ENCODE peak calls at places on chromosome X, in five cellular contexts. One of them, this sample, is unnamed.

GRCh38 chrX:24380273-24381036 is 20.0 kb downstream of the SUPT20HL1 start:
- DNase-seq in progenitor cell of endocrine pancreas: no peak
- DNase-seq in BJ: no peak
- DNase-seq in lower leg skin: no peak
- DNase-seq in H9: no peak
- DNase-seq in this sample: no peak

GRCh38 chrX:155747520-155747919 is 133.6 kb upstream of the VAMP7 start:
- DNase-seq in H9: no peak
- DNase-seq in BJ: no peak
- DNase-seq in progenitor cell of endocrine pancreas: no peak
- DNase-seq in lower leg skin: no peak
- DNase-seq in this sample: no peak

GRCh38 chrX:112731793-112732192 is 52.1 kb upstream of the LHFPL1 start:
- DNase-seq in lower leg skin: no peak
- DNase-seq in BJ: no peak
- DNase-seq in progenitor cell of endocrine pancreas: no peak
- DNase-seq in H9: no peak
- DNase-seq in this sample: no peak

GRCh38 chrX:40496728-40497127 is 84.0 kb upstream of the ATP6AP2 start:
- DNase-seq in BJ: no peak
- DNase-seq in H9: peak
- DNase-seq in lower leg skin: no peak
- DNase-seq in progenitor cell of endocrine pancreas: no peak
- DNase-seq in this sample: no peak

GRCh38 chrX:9352683-9353430 is 112.0 kb upstream of the TBL1X start:
- DNase-seq in H9: no peak
- DNase-seq in lower leg skin: no peak
- DNase-seq in BJ: no peak
- DNase-seq in progenitor cell of endocrine pancreas: no peak
- DNase-seq in this sample: no peak

GRCh38 chrX:144075432-144075831 is 191.6 kb downstream of the UBE2NL start:
- DNase-seq in lower leg skin: no peak
- DNase-seq in H9: no peak
- DNase-seq in progenitor cell of endocrine pancreas: no peak
- DNase-seq in BJ: no peak
- DNase-seq in this sample: no peak

GRCh38 chrX:30183554-30183953 is 31.8 kb upstream of the MAGEB2 start:
- DNase-seq in lower leg skin: no peak
- DNase-seq in BJ: no peak
- DNase-seq in progenitor cell of endocrine pancreas: no peak
- DNase-seq in H9: no peak
- DNase-seq in this sample: no peak

GRCh38 chrX:13028871-13029336 is 15.5 kb downstream of the FAM9C start:
- DNase-seq in H9: peak
- DNase-seq in progenitor cell of endocrine pancreas: no peak
- DNase-seq in lower leg skin: no peak
- DNase-seq in BJ: no peak
- DNase-seq in this sample: no peak

GRCh38 chrX:9899640-9900075 is 67.5 kb upstream of the CLDN34 start:
- DNase-seq in H9: no peak
- DNase-seq in lower leg skin: no peak
- DNase-seq in progenitor cell of endocrine pancreas: no peak
- DNase-seq in BJ: peak
- DNase-seq in this sample: no peak

GRCh38 chrX:103628386-103629290 is at the start of gene TCEAL1:
- DNase-seq in progenitor cell of endocrine pancreas: peak
- DNase-seq in H9: peak
- DNase-seq in BJ: no peak
- DNase-seq in lower leg skin: peak
- DNase-seq in this sample: no peak

GRCh38 chrX:38862100-38862499 is 60.8 kb downstream of the MID1IP1 start:
- DNase-seq in lower leg skin: no peak
- DNase-seq in H9: no peak
- DNase-seq in progenitor cell of endocrine pancreas: no peak
- DNase-seq in BJ: no peak
- DNase-seq in this sample: no peak

GRCh38 chrX:4909245-4909830 is 1195.9 kb upstream of the PRKX start:
- DNase-seq in H9: no peak
- DNase-seq in lower leg skin: no peak
- DNase-seq in BJ: no peak
- DNase-seq in progenitor cell of endocrine pancreas: no peak
- DNase-seq in this sample: no peak

GRCh38 chrX:104343408-104344129 is 88.8 kb upstream of the ESX1 start:
- DNase-seq in progenitor cell of endocrine pancreas: peak
- DNase-seq in BJ: peak
- DNase-seq in H9: peak
- DNase-seq in lower leg skin: no peak
- DNase-seq in this sample: no peak

GRCh38 chrX:11770320-11770719 is 12.3 kb downstream of the MSL3 start:
- DNase-seq in progenitor cell of endocrine pancreas: no peak
- DNase-seq in lower leg skin: no peak
- DNase-seq in H9: peak
- DNase-seq in BJ: no peak
- DNase-seq in this sample: no peak

GRCh38 chrX:10095698-10096432 is 60.9 kb upstream of the CLCN4 start:
- DNase-seq in lower leg skin: no peak
- DNase-seq in BJ: no peak
- DNase-seq in progenitor cell of endocrine pancreas: no peak
- DNase-seq in H9: no peak
- DNase-seq in this sample: no peak

GRCh38 chrX:10892605-10893225 is 218.4 kb upstream of the HCCS start:
- DNase-seq in progenitor cell of endocrine pancreas: no peak
- DNase-seq in lower leg skin: no peak
- DNase-seq in BJ: peak
- DNase-seq in H9: no peak
- DNase-seq in this sample: no peak

GRCh38 chrX:22246620-22247019 is 26.1 kb upstream of the CBLL2 start:
- DNase-seq in BJ: no peak
- DNase-seq in H9: no peak
- DNase-seq in progenitor cell of endocrine pancreas: no peak
- DNase-seq in lower leg skin: no peak
- DNase-seq in this sample: no peak

GRCh38 chrX:100410083-100410590 is at the start of gene PCDH19:
- DNase-seq in lower leg skin: no peak
- DNase-seq in progenitor cell of endocrine pancreas: peak
- DNase-seq in BJ: no peak
- DNase-seq in H9: peak
- DNase-seq in this sample: peak

GRCh38 chrX:102966701-102967100 is 29.6 kb downstream of the RAB40AL start:
- DNase-seq in BJ: no peak
- DNase-seq in H9: no peak
- DNase-seq in progenitor cell of endocrine pancreas: no peak
- DNase-seq in lower leg skin: no peak
- DNase-seq in this sample: no peak

GRCh38 chrX:46311581-46312120 is 233.6 kb downstream of the ZNF674 start:
- DNase-seq in progenitor cell of endocrine pancreas: no peak
- DNase-seq in BJ: no peak
- DNase-seq in lower leg skin: no peak
- DNase-seq in H9: no peak
- DNase-seq in this sample: no peak

GRCh38 chrX:27619975-27620374 is 29.8 kb downstream of the DCAF8L2 start:
- DNase-seq in lower leg skin: no peak
- DNase-seq in H9: no peak
- DNase-seq in progenitor cell of endocrine pancreas: no peak
- DNase-seq in BJ: no peak
- DNase-seq in this sample: no peak

GRCh38 chrX:154511761-154512160 is 4.3 kb downstream of the FAM3A start:
- DNase-seq in lower leg skin: no peak
- DNase-seq in BJ: no peak
- DNase-seq in progenitor cell of endocrine pancreas: no peak
- DNase-seq in H9: no peak
- DNase-seq in this sample: no peak

GRCh38 chrX:39152106-39152649 is 350.9 kb downstream of the MID1IP1 start:
- DNase-seq in progenitor cell of endocrine pancreas: peak
- DNase-seq in H9: peak
- DNase-seq in BJ: no peak
- DNase-seq in lower leg skin: no peak
- DNase-seq in this sample: no peak

GRCh38 chrX:12080265-12080664 is 58.0 kb upstream of the FRMPD4 start:
- DNase-seq in BJ: no peak
- DNase-seq in lower leg skin: no peak
- DNase-seq in H9: peak
- DNase-seq in progenitor cell of endocrine pancreas: no peak
- DNase-seq in this sample: no peak

DNA sequence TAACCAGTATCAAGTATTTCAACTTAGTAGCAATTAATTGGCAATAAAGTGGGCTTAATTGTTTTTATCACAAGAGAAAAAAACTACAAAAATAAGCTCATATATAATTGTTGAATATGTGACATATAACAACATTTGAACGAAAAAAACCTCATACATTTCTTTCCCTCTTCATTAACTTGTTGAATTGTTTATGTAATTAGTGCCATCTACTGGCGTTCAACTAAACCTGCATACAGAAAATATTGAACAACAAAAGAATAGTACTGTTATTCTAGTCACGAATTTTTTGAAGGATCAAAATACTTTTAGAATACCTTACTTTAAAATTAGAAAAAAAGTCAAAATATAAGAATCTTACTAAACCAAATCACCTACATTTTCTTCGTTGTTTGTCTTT is 586.5 kb upstream of the FTHL17 start:
- DNase-seq in progenitor cell of endocrine pancreas: no peak
- DNase-seq in H9: no peak
- DNase-seq in lower leg skin: no peak
- DNase-seq in BJ: no peak
- DNase-seq in this sample: no peak
- TF ChIP-seq CTCF in progenitor cell of endocrine pancreas: peak
- TF ChIP-seq CTCF in H9: peak
- TF ChIP-seq CTCF in lower leg skin: no peak
- TF ChIP-seq CTCF in BJ: peak
- TF ChIP-seq CTCF in this sample: peak

DNA sequence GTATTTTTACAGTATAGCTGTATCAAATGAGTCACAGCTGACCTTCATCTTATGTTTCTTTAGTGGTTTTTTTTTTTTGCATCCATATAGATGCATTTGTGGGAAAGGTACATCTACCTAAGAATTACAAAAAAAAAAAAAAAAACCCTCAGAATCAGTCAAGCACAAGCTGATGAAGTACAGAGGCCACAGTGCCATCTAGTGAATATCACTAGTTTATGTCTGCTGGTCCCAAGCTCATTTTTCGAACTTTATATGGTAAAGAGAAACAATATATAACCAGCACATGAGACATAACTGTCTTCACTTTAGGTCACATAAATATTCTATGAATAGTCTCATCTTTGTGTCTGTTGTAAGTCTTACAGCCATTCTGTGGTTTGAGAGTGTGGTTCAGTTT is 220.1 kb downstream of the DLG3 start:
- DNase-seq in progenitor cell of endocrine pancreas: no peak
- DNase-seq in BJ: no peak
- DNase-seq in H9: no peak
- DNase-seq in lower leg skin: no peak
- DNase-seq in this sample: no peak
- TF ChIP-seq CTCF in progenitor cell of endocrine pancreas: peak
- TF ChIP-seq CTCF in BJ: peak
- TF ChIP-seq CTCF in H9: peak
- TF ChIP-seq CTCF in lower leg skin: no peak
- TF ChIP-seq CTCF in this sample: peak

GRCh38 chrX:19739683-19740082 is 147.7 kb downstream of the SH3KBP1 start:
- DNase-seq in progenitor cell of endocrine pancreas: no peak
- DNase-seq in BJ: peak
- DNase-seq in lower leg skin: no peak
- DNase-seq in H9: peak
- DNase-seq in this sample: peak
- TF ChIP-seq CTCF in progenitor cell of endocrine pancreas: peak
- TF ChIP-seq CTCF in BJ: peak
- TF ChIP-seq CTCF in lower leg skin: no peak
- TF ChIP-seq CTCF in H9: peak
- TF ChIP-seq CTCF in this sample: peak

DNA sequence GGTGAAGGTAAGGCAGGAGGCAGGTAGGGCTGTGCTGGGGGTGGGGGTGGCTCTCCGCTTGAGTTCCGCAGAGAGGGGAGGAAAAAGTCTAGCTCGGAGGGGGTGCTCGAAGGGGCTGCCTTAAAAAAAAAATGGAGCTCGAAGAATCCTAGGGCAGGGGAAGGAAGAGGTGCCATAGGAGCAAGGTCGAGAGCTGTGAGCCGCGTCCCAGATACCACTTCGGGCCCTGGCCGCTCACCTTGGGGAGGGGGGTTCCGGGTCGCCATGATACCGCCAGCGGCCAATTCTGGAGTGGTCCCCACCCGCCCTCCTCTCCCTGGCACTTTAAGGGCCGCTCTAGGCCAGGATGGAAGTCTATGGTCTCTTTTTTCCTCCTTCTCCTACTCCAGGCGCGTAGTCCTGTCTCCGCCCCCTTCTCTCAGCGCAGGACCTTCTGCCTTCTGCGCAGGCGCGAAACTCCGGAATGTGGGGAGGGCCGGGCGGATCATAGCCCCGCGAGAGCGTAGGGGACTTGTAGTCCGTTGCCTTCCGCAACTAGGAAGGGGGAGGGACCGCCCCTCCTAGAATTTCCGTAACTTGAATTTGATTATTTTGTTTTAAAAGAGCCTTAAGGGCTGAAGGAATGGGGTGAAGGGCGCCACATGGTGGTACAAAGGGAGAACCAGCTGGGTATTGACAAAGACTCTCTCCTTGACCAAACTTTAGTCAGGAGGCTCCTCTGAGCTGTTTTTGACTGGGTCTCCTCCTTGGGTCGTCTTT is at the start of gene FUNDC1:
- DNase-seq in BJ: peak
- DNase-seq in H9: peak
- DNase-seq in lower leg skin: peak
- DNase-seq in progenitor cell of endocrine pancreas: peak
- DNase-seq in this sample: no peak
- TF ChIP-seq CTCF in BJ: peak
- TF ChIP-seq CTCF in H9: peak
- TF ChIP-seq CTCF in lower leg skin: no peak
- TF ChIP-seq CTCF in progenitor cell of endocrine pancreas: peak
- TF ChIP-seq CTCF in this sample: peak